ENCODE peak calls at places on chromosomes 3 and 15, in four cellular contexts. P is amygdala; C is iPS DF 19.7; F is CD4-positive, CD25-positive, alpha-beta regulatory T cell. M is an unnamed sample.
A peak's percentile ranks its signal among the peaks of the same experiment; 100 is the strongest.

GRCh38 chr15:74525946-74526345 is 15.1 kb upstream of the ARID3B start:
- DNase-seq in P (no peak), C (no peak), F (no peak), M (no peak)

GRCh38 chr3:121175083-121175482 is 267.1 kb downstream of the STXBP5L start:
- DNase-seq in P (no peak), C (no peak), F (no peak), M (no peak)

GRCh38 chr3:4985330-4986174 is 6.3 kb downstream of the BHLHE40 start:
- DNase-seq in P (no peak), C (no peak), F (no peak), M (no peak)

GRCh38 chr3:11290743-11291680 is 18.8 kb downstream of the ATG7 start:
- DNase-seq in P (no peak), C (no peak), F (peak; percentile 80), M (no peak)

GRCh38 chr15:55514414-55514850 is 6.4 kb upstream of the DNAAF4 start:
- DNase-seq in P (no peak), C (no peak), F (no peak), M (no peak)

GRCh38 chr3:11185564-11186317 is 31.4 kb downstream of the HRH1 start:
- DNase-seq in P (no peak), C (no peak), F (no peak), M (no peak)

GRCh38 chr3:141401095-141401494 is 32.8 kb downstream of the ZBTB38 start:
- DNase-seq in P (no peak), C (no peak), F (no peak), M (no peak)

GRCh38 chr3:155963557-155963956 is 93.1 kb downstream of the GMPS start:
- DNase-seq in P (no peak), C (no peak), F (no peak), M (no peak)

GRCh38 chr3:177905895-177906511 is 630.2 kb upstream of the KCNMB2 start:
- DNase-seq in P (no peak), C (no peak), F (no peak), M (no peak)

GRCh38 chr3:21750831-21751391 is at the start of gene ZNF385D:
- DNase-seq in P (no peak), C (peak; percentile 78), F (no peak), M (peak; percentile 52)

GRCh38 chr3:31102196-31102879 is 207.9 kb upstream of the GADL1 start:
- DNase-seq in P (no peak), C (no peak), F (no peak), M (no peak)

GRCh38 chr3:45008117-45008516 is 18.0 kb upstream of the CLEC3B start:
- DNase-seq in P (no peak), C (no peak), F (no peak), M (no peak)

GRCh38 chr3:73279-73678 is 123.3 kb upstream of the CHL1 start:
- DNase-seq in P (no peak), C (no peak), F (no peak), M (no peak)

GRCh38 chr15:28955160-28955502 is 69.4 kb downstream of the APBA2 start:
- DNase-seq in P (no peak), C (no peak), F (no peak), M (no peak)